ENCODE peak calls at places on chromosomes 12 and 14, in ten cellular contexts. N is AML-193; R is activated effector memory CD4-positive, alpha-beta T cell treated with Interleukin-2 at 50 U/mL for 16 hours; W is lower lobe of right lung; D is T-helper 1 cell; U is activated T-cell treated with anti-CD3 and anti-CD28 coated beads, Interleukin-2, amount 50 U/mL, for 72 hours; M is fibroblast of villous mesenchyme; K is BJ; T is HAP-1; O is globus pallidus. V is an unnamed sample.
A peak's percentile ranks its signal among the peaks of the same experiment; 100 is the strongest.

GRCh38 chr12:1566449-1567135 is 27.8 kb downstream of the FBXL14 start:
- DNase-seq in T (no peak), M (no peak), N (no peak), D (no peak), W (no peak), O (no peak), R (no peak), K (no peak), U (no peak), V (no peak)

GRCh38 chr12:114476159-114476558 is 70.2 kb upstream of the TBX5 start:
- DNase-seq in O (peak; percentile 11), K (no peak), N (no peak), W (no peak), R (no peak), T (peak; percentile 82), D (no peak), U (no peak), M (peak; percentile 44), V (no peak)

GRCh38 chr12:132172619-132173018 is 28.4 kb downstream of the NOC4L start:
- DNase-seq in D (no peak), U (no peak), K (no peak), T (no peak), M (no peak), O (no peak), W (no peak), N (no peak), R (no peak), V (no peak)

GRCh38 chr12:115166698-115167315 is 482.8 kb upstream of the TBX3 start:
- DNase-seq in O (peak; percentile 10), R (no peak), M (peak; percentile 55), U (no peak), D (no peak), T (no peak), N (no peak), W (no peak), K (no peak), V (no peak)

GRCh38 chr12:26918321-26919215 is 19.2 kb downstream of the INTS13 start:
- DNase-seq in T (no peak), M (peak; percentile 38), O (peak; percentile 62), N (no peak), K (peak; percentile 14), D (no peak), R (no peak), U (no peak), W (no peak), V (no peak)

GRCh38 chr14:52012635-52013034 is 23.3 kb downstream of the RTRAF start:
- DNase-seq in N (no peak), M (peak; percentile 67), U (no peak), D (no peak), W (no peak), T (no peak), R (no peak), O (no peak), K (no peak), V (no peak)

GRCh38 chr12:105480162-105480561 is 149.7 kb downstream of the C12orf75 start:
- DNase-seq in N (no peak), R (no peak), D (no peak), T (peak; percentile 74), K (no peak), M (peak; percentile 50), O (no peak), W (no peak), U (no peak), V (no peak)

GRCh38 chr12:54654926-54655325 is 6.8 kb upstream of the DCD start:
- DNase-seq in T (peak; percentile 3), R (no peak), D (no peak), M (no peak), O (peak; percentile 16), K (no peak), U (no peak), N (no peak), W (no peak), V (no peak)

GRCh38 chr12:90106568-90106967 is 397.9 kb upstream of the ATP2B1 start:
- DNase-seq in U (no peak), T (no peak), O (no peak), D (no peak), K (no peak), N (no peak), M (no peak), R (no peak), W (no peak), V (no peak)

GRCh38 chr12:128290938-128291337 is 24.0 kb downstream of the TMEM132C start:
- DNase-seq in U (no peak), O (no peak), M (no peak), W (no peak), D (no peak), K (no peak), T (no peak), R (no peak), N (no peak), V (no peak)

GRCh38 chr12:83823386-83824045 is 1089.1 kb downstream of the SLC6A15 start:
- DNase-seq in O (peak; percentile 49), D (peak; percentile 7), T (peak; percentile 63), R (no peak), W (no peak), N (peak; percentile 45), U (peak; percentile 2), K (no peak), M (no peak), V (peak; percentile 1)

GRCh38 chr14:69674546-69675245 is 63.3 kb downstream of the SUSD6 start:
- DNase-seq in K (no peak), W (no peak), O (no peak), M (no peak), D (no peak), N (no peak), U (no peak), R (no peak), T (no peak), V (no peak)

GRCh38 chr14:61891810-61892209 is 129.6 kb downstream of the SNAPC1 start:
- DNase-seq in U (no peak), W (no peak), M (peak; percentile 4), D (no peak), R (no peak), O (no peak), K (no peak), N (no peak), T (no peak), V (no peak)

GRCh38 chr12:70590051-70590450 is 47.2 kb downstream of the PTPRB start:
- DNase-seq in R (peak; percentile 5), N (peak; percentile 58), D (peak; percentile 33), T (peak; percentile 47), W (peak; percentile 76), O (peak; percentile 68), M (peak; percentile 76), K (no peak), U (peak; percentile 53), V (peak; percentile 31)

GRCh38 chr12:21751517-21751916 is 23.0 kb downstream of the KCNJ8 start:
- DNase-seq in U (no peak), K (peak; percentile 19), T (no peak), M (peak; percentile 87), R (no peak), W (no peak), O (no peak), D (no peak), N (no peak), V (no peak)

GRCh38 chr12:53453953-53454640 is 2.2 kb downstream of the PCBP2 start:
- DNase-seq in N (no peak), R (no peak), O (no peak), W (no peak), D (no peak), T (no peak), K (no peak), U (no peak), M (no peak), V (no peak)

GRCh38 chr14:104137297-104138097 is 890 bp upstream of the KIF26A start:
- DNase-seq in W (peak; percentile 71), K (no peak), O (peak; percentile 42), M (peak; percentile 47), U (peak; percentile 72), D (peak; percentile 33), N (peak; percentile 4), T (peak; percentile 49), R (peak; percentile 39), V (peak; percentile 58)

GRCh38 chr12:48021485-48022179 is 17.4 kb upstream of the COL2A1 start:
- DNase-seq in O (no peak), T (peak; percentile 54), N (no peak), R (no peak), D (no peak), M (peak; percentile 10), K (no peak), U (no peak), W (no peak), V (no peak)

GRCh38 chr12:66915312-66915904 is 236.5 kb upstream of the GRIP1 start:
- DNase-seq in D (no peak), T (no peak), N (no peak), U (no peak), O (no peak), R (no peak), W (no peak), K (no peak), M (no peak), V (no peak)

GRCh38 chr14:39266589-39266870 is 32.8 kb downstream of the MIA2 start:
- DNase-seq in D (no peak), R (no peak), U (peak; percentile 42), M (peak; percentile 59), W (peak; percentile 76), O (no peak), K (no peak), T (peak; percentile 5), N (no peak), V (peak; percentile 21)

V was measured in T-helper 9 cell.